ENCODE peak calls at places on chromosome 7, in ten cellular contexts. U is ACHN; Z is NCI-H1436; A is Kasumi-1; F is activated CD4-positive, CD25-positive, alpha-beta regulatory T cell; C is fibroblast of the conjunctiva; E is GM12865; B is AML-193; R is H4; Y is brain microvascular endothelial cell. M is an unnamed sample.

GRCh38 chr7:157429001-157429679 is 92.3 kb downstream of the DNAJB6 start:
- DNase-seq in U (no peak), Z (no peak), A (no peak), F (no peak), C (no peak), E (no peak), B (no peak), R (no peak), Y (no peak), M (no peak)

GRCh38 chr7:19920200-19920599 is 146.8 kb upstream of the TMEM196 start:
- DNase-seq in U (no peak), Z (no peak), A (no peak), F (no peak), C (peak), E (no peak), B (no peak), R (no peak), Y (peak), M (peak)

GRCh38 chr7:157673573-157673972 is 336.8 kb downstream of the DNAJB6 start:
- DNase-seq in U (no peak), Z (no peak), A (no peak), F (no peak), C (no peak), E (no peak), B (no peak), R (no peak), Y (no peak), M (no peak)

GRCh38 chr7:96658011-96658391 is 51.6 kb downstream of the SEM1 start:
- DNase-seq in U (no peak), Z (no peak), A (no peak), F (no peak), C (no peak), E (no peak), B (no peak), R (no peak), Y (no peak), M (no peak)

GRCh38 chr7:143372070-143372469 is 9.1 kb upstream of the ZYX start:
- DNase-seq in U (no peak), Z (no peak), A (peak), F (no peak), C (no peak), E (no peak), B (peak), R (peak), Y (no peak), M (peak)

GRCh38 chr7:48084727-48085432 is 4.2 kb upstream of the UPP1 start:
- DNase-seq in U (peak), Z (no peak), A (peak), F (peak), C (peak), E (peak), B (peak), R (peak), Y (peak), M (peak)

GRCh38 chr7:8638076-8638475 is 204.7 kb downstream of the NXPH1 start:
- DNase-seq in U (no peak), Z (peak), A (no peak), F (no peak), C (no peak), E (no peak), B (no peak), R (peak), Y (no peak), M (no peak)

GRCh38 chr7:79820387-79820786 is 314.2 kb upstream of the GNAI1 start:
- DNase-seq in U (no peak), Z (no peak), A (no peak), F (no peak), C (peak), E (no peak), B (no peak), R (peak), Y (peak), M (peak)

GRCh38 chr7:146090023-146090645 is 26.5 kb upstream of the CNTNAP2 start:
- DNase-seq in U (peak), Z (peak), A (peak), F (no peak), C (peak), E (peak), B (peak), R (peak), Y (no peak), M (no peak)

GRCh38 chr7:213324-213993 is 21.1 kb downstream of the FAM20C start:
- DNase-seq in U (no peak), Z (no peak), A (no peak), F (no peak), C (no peak), E (no peak), B (no peak), R (no peak), Y (no peak), M (no peak)

GRCh38 chr7:157693521-157694388 is 357.0 kb downstream of the DNAJB6 start:
- DNase-seq in U (no peak), Z (no peak), A (no peak), F (no peak), C (no peak), E (no peak), B (no peak), R (no peak), Y (no peak), M (no peak)

GRCh38 chr7:155490697-155491628 is 33.0 kb downstream of the EN2 start:
- DNase-seq in U (no peak), Z (no peak), A (no peak), F (no peak), C (no peak), E (peak), B (no peak), R (no peak), Y (no peak), M (no peak)

GRCh38 chr7:51732951-51733350 is 416.3 kb upstream of the COBL start:
- DNase-seq in U (peak), Z (no peak), A (no peak), F (no peak), C (no peak), E (no peak), B (no peak), R (no peak), Y (no peak), M (no peak)

GRCh38 chr7:113730309-113730955 is 188.4 kb downstream of the PPP1R3A start:
- DNase-seq in U (peak), Z (no peak), A (no peak), F (no peak), C (no peak), E (no peak), B (no peak), R (peak), Y (peak), M (peak)

GRCh38 chr7:36607741-36608140 is 116.6 kb downstream of the AOAH start:
- DNase-seq in U (no peak), Z (peak), A (no peak), F (no peak), C (no peak), E (no peak), B (no peak), R (no peak), Y (no peak), M (no peak)

GRCh38 chr7:66696774-66697191 is 43.8 kb upstream of the RABGEF1 start:
- DNase-seq in U (peak), Z (no peak), A (peak), F (no peak), C (no peak), E (peak), B (no peak), R (peak), Y (no peak), M (no peak)

GRCh38 chr7:134083766-134084487 is 43.2 kb upstream of the LRGUK start:
- DNase-seq in U (no peak), Z (no peak), A (no peak), F (no peak), C (no peak), E (no peak), B (no peak), R (peak), Y (peak), M (no peak)

GRCh38 chr7:28739826-28740225 is 218.3 kb downstream of the TRIL start:
- DNase-seq in U (no peak), Z (no peak), A (no peak), F (no peak), C (no peak), E (no peak), B (no peak), R (no peak), Y (no peak), M (no peak)